ENCODE peak calls at places on chromosomes 13 and 19, in ten cellular contexts. U, Y, C, X, V, T, B, N, O and R are unnamed samples.

GRCh38 chr19:15463865-15464371 is 426 bp downstream of the RASAL3 start:
- DNase-seq in U (no peak), Y (peak), C (peak), X (no peak), V (no peak), T (peak), B (no peak), N (peak), O (no peak), R (no peak)

GRCh38 chr19:3479819-3480215 is 508 bp downstream of the SMIM24 start:
- DNase-seq in U (no peak), Y (no peak), C (no peak), X (no peak), V (no peak), T (peak), B (no peak), N (peak), O (no peak), R (no peak)

GRCh38 chr19:51529301-51529700 is 2.2 kb downstream of the SIGLEC6 start:
- DNase-seq in U (no peak), Y (no peak), C (no peak), X (no peak), V (no peak), T (no peak), B (no peak), N (no peak), O (no peak), R (no peak)

GRCh38 chr13:42720116-42720857 is 61.1 kb upstream of the FAM216B start:
- DNase-seq in U (peak), Y (no peak), C (no peak), X (no peak), V (peak), T (no peak), B (peak), N (no peak), O (peak), R (no peak)

GRCh38 chr13:99314640-99315176 is 7.5 kb upstream of the GPR183 start:
- DNase-seq in U (peak), Y (no peak), C (no peak), X (no peak), V (no peak), T (peak), B (no peak), N (no peak), O (peak), R (no peak)

GRCh38 chr19:7905859-7906258 is 2.2 kb downstream of the MAP2K7 start:
- DNase-seq in U (no peak), Y (no peak), C (no peak), X (no peak), V (peak), T (no peak), B (no peak), N (no peak), O (no peak), R (no peak)

GRCh38 chr19:31214086-31214485 is 135.2 kb downstream of the TSHZ3 start:
- DNase-seq in U (peak), Y (peak), C (peak), X (no peak), V (peak), T (peak), B (peak), N (peak), O (peak), R (no peak)

GRCh38 chr13:49802410-49802809 is 9.9 kb upstream of the KPNA3 start:
- DNase-seq in U (no peak), Y (no peak), C (no peak), X (no peak), V (no peak), T (no peak), B (no peak), N (no peak), O (no peak), R (no peak)

GRCh38 chr19:3358919-3359849 is 7.2 kb upstream of the NFIC start:
- DNase-seq in U (peak), Y (peak), C (no peak), X (peak), V (peak), T (peak), B (no peak), N (no peak), O (no peak), R (no peak)

GRCh38 chr19:13132471-13133166 is 14.6 kb downstream of the NACC1 start:
- DNase-seq in U (no peak), Y (no peak), C (no peak), X (no peak), V (no peak), T (peak), B (no peak), N (peak), O (no peak), R (no peak)

GRCh38 chr19:48368942-48369341 is 4.8 kb downstream of the SYNGR4 start:
- DNase-seq in U (no peak), Y (no peak), C (no peak), X (no peak), V (no peak), T (no peak), B (no peak), N (no peak), O (no peak), R (no peak)

GRCh38 chr13:40344270-40345148 is 321.9 kb downstream of the FOXO1 start:
- DNase-seq in U (no peak), Y (no peak), C (no peak), X (no peak), V (no peak), T (no peak), B (no peak), N (no peak), O (no peak), R (no peak)

GRCh38 chr19:16203256-16204004 is 5.7 kb downstream of the AP1M1 start:
- DNase-seq in U (no peak), Y (no peak), C (no peak), X (no peak), V (no peak), T (no peak), B (no peak), N (no peak), O (no peak), R (no peak)

GRCh38 chr13:105634059-105634458 is 901.4 kb downstream of the EFNB2 start:
- DNase-seq in U (no peak), Y (no peak), C (no peak), X (no peak), V (no peak), T (no peak), B (no peak), N (no peak), O (no peak), R (no peak)